ENCODE peak calls at places on chromosome 10, in four cellular contexts. C, I, M and S are unnamed samples.
A peak's percentile ranks its signal among the peaks of the same experiment; 100 is the strongest.

GRCh38 chr10:76902949-76903348 is 734.7 kb downstream of the KCNMA1 start:
- DNase-seq in I (no peak), M (peak; percentile 67), C (no peak), S (no peak)

GRCh38 chr10:29542723-29543122 is 92.0 kb downstream of the SVIL start:
- DNase-seq in I (no peak), M (no peak), C (no peak), S (no peak)

GRCh38 chr10:78472542-78472890 is 438.9 kb downstream of the RPS24 start:
- DNase-seq in C (no peak), M (no peak), I (no peak), S (no peak)

GRCh38 chr10:88987243-88987726 is 3.3 kb upstream of the FAS start:
- DNase-seq in M (no peak), I (no peak), C (peak; percentile 57), S (no peak)

GRCh38 chr10:71587941-71588573 is 131.5 kb downstream of the C10orf105 start:
- DNase-seq in I (peak; percentile 25), C (peak; percentile 91), M (no peak), S (no peak)

GRCh38 chr10:104061196-104061595 is 24.5 kb downstream of the COL17A1 start:
- DNase-seq in C (no peak), M (no peak), I (no peak), S (no peak)

GRCh38 chr10:6170638-6171037 is 32.1 kb upstream of the PFKFB3 start:
- DNase-seq in I (no peak), M (no peak), C (no peak), S (no peak)

GRCh38 chr10:22365233-22365632 is 19.9 kb downstream of the SPAG6 start:
- DNase-seq in C (no peak), M (no peak), I (no peak), S (no peak)

GRCh38 chr10:3774814-3775670 is 10.0 kb downstream of the KLF6 start:
- DNase-seq in C (peak; percentile 92), I (peak; percentile 95), M (no peak), S (no peak)

GRCh38 chr10:76133597-76134255 is 702.3 kb downstream of the LRMDA start:
- DNase-seq in M (no peak), C (no peak), I (no peak), S (no peak)

GRCh38 chr10:79159141-79159619 is 90.4 kb downstream of the ZMIZ1 start:
- DNase-seq in I (peak; percentile 86), C (peak; percentile 87), M (no peak), S (no peak)

GRCh38 chr10:70335246-70335613 is 47.2 kb downstream of the LRRC20 start:
- DNase-seq in I (no peak), C (no peak), M (peak; percentile 41), S (no peak)

GRCh38 chr10:95815133-95815532 is 59.2 kb downstream of the ENTPD1 start:
- DNase-seq in M (no peak), C (no peak), I (no peak), S (no peak)

GRCh38 chr10:16853201-16853600 is 36.0 kb upstream of the RSU1 start:
- DNase-seq in I (peak; percentile 50), C (peak; percentile 78), M (no peak), S (no peak)

GRCh38 chr10:129864601-129865126 is 99.4 kb downstream of the EBF3 start:
- DNase-seq in I (no peak), C (no peak), M (no peak), S (no peak)

GRCh38 chr10:21169271-21169670 is 272.2 kb upstream of the NEBL start:
- DNase-seq in C (no peak), M (no peak), I (no peak), S (no peak)

GRCh38 chr10:7444576-7445226 is 33.9 kb upstream of the SFMBT2 start:
- DNase-seq in C (no peak), I (no peak), M (no peak), S (no peak)

GRCh38 chr10:129755075-129756020 is 208.7 kb downstream of the EBF3 start:
- DNase-seq in I (no peak), M (no peak), C (no peak), S (no peak)

GRCh38 chr10:72819053-72819452 is 74.5 kb upstream of the OIT3 start:
- DNase-seq in M (no peak), C (no peak), I (no peak), S (no peak)

GRCh38 chr10:124417846-124418725 is 637 bp downstream of the OAT start:
- DNase-seq in C (peak; percentile 65), I (peak; percentile 68), M (peak; percentile 55), S (no peak)

GRCh38 chr10:124719213-124719851 is 24.8 kb downstream of the FAM53B start:
- DNase-seq in I (peak; percentile 78), C (peak; percentile 53), M (peak; percentile 60), S (peak; percentile 26)

GRCh38 chr10:117175215-117175900 is 21.9 kb upstream of the KCNK18 start:
- DNase-seq in C (no peak), M (no peak), I (no peak), S (no peak)

GRCh38 chr10:33460461-33461294 is 126.2 kb upstream of the NRP1 start:
- DNase-seq in I (peak; percentile 86), M (peak; percentile 67), C (peak; percentile 68), S (no peak)

GRCh38 chr10:3090914-3091313 is 23.6 kb downstream of the PFKP start:
- DNase-seq in I (peak; percentile 79), C (peak; percentile 81), M (peak; percentile 60), S (no peak)

GRCh38 chr10:43362191-43362839 is 9.1 kb upstream of the FXYD4 start:
- DNase-seq in M (peak; percentile 97), C (peak; percentile 90), I (peak; percentile 93), S (peak; percentile 47)

GRCh38 chr10:323651-324293 is 188.5 kb downstream of the ZMYND11 start:
- DNase-seq in C (peak; percentile 95), M (peak; percentile 79), I (peak; percentile 97), S (no peak)
- TF ChIP-seq CTCF in C (peak; percentile 8), M (no peak), I (no peak), S (no peak)

GRCh38 chr10:132768346-132769248 is 17.4 kb downstream of the NKX6-2 start:
- DNase-seq in I (no peak), C (no peak), M (no peak), S (no peak)

GRCh38 chr10:132764108-132764507 is 21.8 kb downstream of the NKX6-2 start:
- DNase-seq in M (no peak), I (no peak), C (no peak), S (no peak)

GRCh38 chr10:132765435-132765834 is 20.5 kb downstream of the NKX6-2 start:
- DNase-seq in C (no peak), M (no peak), I (no peak), S (no peak)

GRCh38 chr10:132763545-132763944 is 22.4 kb downstream of the NKX6-2 start:
- DNase-seq in C (no peak), M (no peak), I (no peak), S (no peak)

DNA sequence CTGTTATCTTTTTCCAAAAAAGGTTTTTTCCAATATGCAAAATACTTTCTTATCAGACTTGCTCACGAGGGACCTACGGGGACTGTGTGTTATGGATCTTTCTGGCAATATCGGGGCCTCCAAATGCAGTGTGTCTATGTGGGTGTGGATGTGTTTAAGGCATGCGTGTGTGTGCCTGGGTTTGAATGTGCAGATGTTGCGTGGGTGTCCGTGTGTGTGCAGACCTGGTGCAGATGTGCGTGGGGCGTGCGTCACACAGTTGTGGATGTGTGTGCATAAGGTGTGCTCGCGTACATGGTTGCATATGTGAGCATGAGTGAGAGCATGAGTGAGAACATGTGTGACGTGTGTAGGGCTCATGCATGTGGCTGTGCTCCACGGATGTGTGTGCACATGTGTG is 19.7 kb downstream of the NKX6-2 start:
- DNase-seq in I (no peak), C (no peak), M (no peak), S (no peak)
- H3K4me3 ChIP-seq in I (no peak overlapping the region), C (no peak overlapping the region), M (no peak overlapping the region), S (no peak overlapping the region)

GRCh38 chr10:52314007-52314821 is at the start of gene DKK1:
- DNase-seq in I (peak; percentile 69), M (peak; percentile 41), C (peak; percentile 82), S (no peak)
- TF ChIP-seq CTCF in I (peak; percentile 83), M (peak; percentile 69), C (peak; percentile 93), S (peak; percentile 63)

GRCh38 chr10:11874568-11875182 is 51.5 kb downstream of the PROSER2 start:
- DNase-seq in M (peak; percentile 48), I (peak; percentile 31), C (peak; percentile 7), S (no peak)
- H3K4me3 ChIP-seq in M (no peak overlapping the region), I (no peak overlapping the region), C (no peak overlapping the region), S (no peak overlapping the region)

GRCh38 chr10:60718891-60719290 is 59.4 kb upstream of the CDK1 start:
- DNase-seq in M (no peak), I (peak; percentile 49), C (peak; percentile 36), S (no peak)

GRCh38 chr10:60726253-60726652 is 52.0 kb upstream of the CDK1 start:
- DNase-seq in C (no peak), I (no peak), M (no peak), S (no peak)

GRCh38 chr10:60719721-60720120 is 58.6 kb upstream of the CDK1 start:
- DNase-seq in I (no peak), M (no peak), C (no peak), S (no peak)

GRCh38 chr10:60717852-60718251 is 60.4 kb upstream of the CDK1 start:
- DNase-seq in C (no peak), M (no peak), I (no peak), S (no peak)

GRCh38 chr10:60722623-60723022 is 55.7 kb upstream of the CDK1 start:
- DNase-seq in C (no peak), I (no peak), M (no peak), S (no peak)
- TF ChIP-seq CTCF in C (no peak), I (no peak), M (no peak), S (no peak)

GRCh38 chr10:114714281-114714741 is 56.2 kb upstream of the ABLIM1 start:
- DNase-seq in C (peak; percentile 93), I (peak; percentile 98), M (peak; percentile 43), S (no peak)
- H3K4me3 ChIP-seq in C (no peak overlapping the region), I (no peak overlapping the region), M (peak overlapping the region; percentile 32), S (no peak overlapping the region)